ENCODE peak calls at places on chromosome 18, in five cellular contexts. F is AG10803; D is HTR-8/SVneo; B is central memory CD8-positive, alpha-beta T cell; M is effector memory CD8-positive, alpha-beta T cell. K is an unnamed sample.

GRCh38 chr18:12079504-12080237 is 14.0 kb upstream of the ANKRD62 start:
- DNase-seq in D (no peak), M (no peak), B (no peak), F (peak), K (no peak)

GRCh38 chr18:56402872-56403516 is 235.4 kb downstream of the TXNL1 start:
- DNase-seq in M (no peak), F (peak), D (peak), B (no peak), K (no peak)

GRCh38 chr18:61702007-61702406 is 190.8 kb downstream of the RNF152 start:
- DNase-seq in M (no peak), D (no peak), B (no peak), F (peak), K (no peak)

GRCh38 chr18:10787293-10787901 is 261.6 kb downstream of the NAPG start:
- DNase-seq in F (peak), M (peak), D (peak), B (peak), K (no peak)

GRCh38 chr18:50654658-50655550 is 95.0 kb downstream of the MAPK4 start:
- DNase-seq in M (no peak), B (no peak), D (no peak), F (no peak), K (peak)

GRCh38 chr18:57802166-57802868 is 798 bp downstream of the ATP8B1 start:
- DNase-seq in D (no peak), B (no peak), M (no peak), F (no peak), K (no peak)

GRCh38 chr18:24319757-24320156 is 77.9 kb downstream of the OSBPL1A start:
- DNase-seq in B (no peak), D (no peak), F (no peak), M (no peak), K (no peak)

GRCh38 chr18:53191634-53192033 is 851.6 kb downstream of the DCC start:
- DNase-seq in F (no peak), B (no peak), D (no peak), M (no peak), K (no peak)

GRCh38 chr18:74689251-74689650 is 91.6 kb downstream of the ZNF407 start:
- DNase-seq in D (no peak), F (peak), B (no peak), M (no peak), K (no peak)

GRCh38 chr18:6660334-6660733 is 69.2 kb upstream of the ARHGAP28 start:
- DNase-seq in F (no peak), D (peak), M (no peak), B (no peak), K (no peak)

GRCh38 chr18:63752661-63753060 is 22.6 kb upstream of the SERPINB7 start:
- DNase-seq in B (no peak), M (no peak), F (no peak), D (no peak), K (no peak)

GRCh38 chr18:79092869-79093268 is 23.7 kb downstream of the ATP9B start:
- DNase-seq in D (no peak), M (no peak), B (no peak), F (no peak), K (no peak)

GRCh38 chr18:9048808-9049494 is 53.5 kb upstream of the NDUFV2 start:
- DNase-seq in B (no peak), F (peak), D (no peak), M (no peak), K (no peak)

GRCh38 chr18:29383311-29384273 is 1206.7 kb upstream of the CDH2 start:
- DNase-seq in F (peak), B (no peak), D (no peak), M (no peak), K (no peak)

GRCh38 chr18:63758616-63759015 is 16.6 kb upstream of the SERPINB7 start:
- DNase-seq in D (no peak), B (no peak), M (no peak), F (no peak), K (no peak)

GRCh38 chr18:24400587-24400986 is 3.0 kb upstream of the OSBPL1A start:
- DNase-seq in B (no peak), M (no peak), F (no peak), D (no peak), K (no peak)

GRCh38 chr18:55018602-55019001 is 59.3 kb upstream of the CCDC68 start:
- DNase-seq in D (peak), B (no peak), F (peak), M (no peak), K (no peak)

GRCh38 chr18:3790702-3791101 is 340.7 kb downstream of the TGIF1 start:
- DNase-seq in M (no peak), D (peak), B (no peak), F (no peak), K (no peak)

GRCh38 chr18:43471873-43472272 is 194.6 kb upstream of the SYT4 start:
- DNase-seq in D (no peak), F (no peak), M (no peak), B (no peak), K (no peak)

GRCh38 chr18:47552783-47553182 is 301.3 kb upstream of the SKOR2 start:
- DNase-seq in M (no peak), F (no peak), D (no peak), B (no peak), K (no peak)